ENCODE peak calls at places on chromosome 1, in five cellular contexts. Z is uterus, A is AG04450, T is stomach, K is mucosa of descending colon. C is an unnamed sample.

GRCh38 chr1:30721311-30722174 is 1.8 kb downstream of the MATN1 start:
- DNase-seq in T (no peak), K (no peak), A (no peak), Z (no peak), C (no peak)

GRCh38 chr1:88079036-88079435 is 605.0 kb upstream of the PKN2 start:
- DNase-seq in A (no peak), K (no peak), Z (no peak), T (no peak), C (no peak)

GRCh38 chr1:112877741-112878140 is 78.3 kb downstream of the SLC16A1 start:
- DNase-seq in K (no peak), Z (no peak), T (no peak), A (no peak), C (no peak)

GRCh38 chr1:2174348-2175054 is 20.1 kb downstream of the FAAP20 start:
- DNase-seq in T (peak; percentile 48), Z (peak; percentile 73), A (no peak), K (peak; percentile 69), C (peak; percentile 5)

GRCh38 chr1:14599173-14599754 is 779 bp downstream of the KAZN start:
- DNase-seq in T (no peak), A (no peak), K (no peak), Z (no peak), C (no peak)

GRCh38 chr1:230350208-230350921 is 75.8 kb downstream of the PGBD5 start:
- DNase-seq in A (no peak), Z (no peak), T (no peak), K (no peak), C (no peak)

GRCh38 chr1:231465051-231465450 is 43.0 kb upstream of the EGLN1 start:
- DNase-seq in Z (no peak), T (no peak), K (no peak), A (no peak), C (no peak)

GRCh38 chr1:77282187-77282865 is 507 bp downstream of the AK5 start:
- DNase-seq in K (peak; percentile 22), Z (no peak), T (no peak), A (no peak), C (no peak)

GRCh38 chr1:89519779-89520358 is 4.8 kb upstream of the LRRC8B start:
- DNase-seq in Z (no peak), T (no peak), K (no peak), A (no peak), C (no peak)

GRCh38 chr1:223390618-223391017 is 2.6 kb upstream of the CCDC185 start:
- DNase-seq in T (no peak), A (no peak), K (no peak), Z (no peak), C (no peak)

GRCh38 chr1:223394242-223394641 is 1.0 kb downstream of the CCDC185 start:
- DNase-seq in T (no peak), K (no peak), Z (no peak), A (no peak), C (no peak)

GRCh38 chr1:223394706-223395105 is 1.5 kb downstream of the CCDC185 start:
- DNase-seq in A (no peak), K (no peak), T (no peak), Z (no peak), C (no peak)

GRCh38 chr1:223393275-223394214 is at the start of gene CCDC185:
- DNase-seq in A (no peak), K (peak; percentile 30), Z (no peak), T (peak; percentile 40), C (no peak)
- H3K4me3 ChIP-seq in A (peak within 1 kb of the TSS; percentile 42), K (no peak within 1 kb of the TSS), Z (no peak within 1 kb of the TSS), T (peak within 1 kb of the TSS; percentile 45), C (no peak within 1 kb of the TSS)

DNA sequence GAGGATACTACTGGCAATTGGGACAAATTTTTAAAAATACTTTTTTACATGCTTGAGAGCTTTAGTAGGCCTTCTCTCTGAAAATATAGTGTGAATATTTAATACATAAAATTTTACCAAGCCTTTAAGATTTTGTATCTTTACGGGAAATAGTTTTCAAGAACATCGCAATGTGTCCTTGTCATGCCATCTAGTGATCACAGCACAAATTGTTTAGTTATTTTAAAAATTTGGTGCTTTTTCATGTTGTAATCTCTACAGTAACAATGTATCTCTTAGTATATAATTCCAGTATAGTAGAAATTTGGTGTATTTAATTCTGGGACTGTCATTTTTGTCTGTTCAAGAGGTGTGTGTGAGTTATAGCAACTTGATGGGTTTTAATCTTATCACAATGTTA is 6.7 kb downstream of the CDC7 start:
- DNase-seq in T (no peak), A (no peak), Z (no peak), K (no peak), C (no peak)
- TF ChIP-seq CTCF in T (no peak), A (no peak), Z (no peak), K (no peak), C (no peak)

GRCh38 chr1:39637301-39637700 is 2.1 kb downstream of the HEYL start:
- DNase-seq in Z (no peak), K (no peak), T (no peak), A (no peak), C (no peak)

GRCh38 chr1:39632491-39633417 is 6.7 kb downstream of the HEYL start:
- DNase-seq in T (peak; percentile 67), K (peak; percentile 44), A (no peak), Z (peak; percentile 85), C (no peak)

GRCh38 chr1:39635205-39635870 is 4.1 kb downstream of the HEYL start:
- DNase-seq in Z (peak; percentile 50), K (no peak), A (no peak), T (no peak), C (no peak)

GRCh38 chr1:39633422-39633821 is 6.0 kb downstream of the HEYL start:
- DNase-seq in A (no peak), Z (no peak), K (no peak), T (no peak), C (no peak)

GRCh38 chr1:39635871-39636210 is 3.6 kb downstream of the HEYL start:
- DNase-seq in K (no peak), T (no peak), Z (no peak), A (no peak), C (no peak)
- H3K4me3 ChIP-seq in K (no peak overlapping the region), T (no peak overlapping the region), Z (no peak overlapping the region), A (no peak overlapping the region), C (no peak overlapping the region)

DNA sequence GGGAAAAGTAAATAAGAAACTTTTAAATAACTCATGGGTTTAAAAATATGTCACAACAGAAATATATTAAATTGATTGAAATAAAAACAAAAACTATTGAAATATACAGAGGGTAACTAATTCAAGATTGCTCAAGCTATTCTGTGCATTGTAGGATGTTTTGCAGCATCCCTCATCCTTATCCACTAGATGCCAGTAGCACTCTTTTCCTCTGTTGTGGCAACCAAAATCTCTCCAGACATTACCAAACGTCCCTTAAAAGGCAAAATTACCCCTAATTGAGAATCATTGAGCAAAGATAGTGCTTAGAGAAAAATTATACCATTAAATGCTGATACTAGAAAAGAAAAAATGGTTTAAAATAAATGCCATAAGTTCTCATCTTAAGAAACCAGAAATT is 682.6 kb downstream of the RWDD3 start:
- DNase-seq in T (no peak), Z (no peak), A (no peak), K (no peak), C (no peak)
- TF ChIP-seq CTCF in T (no peak), Z (peak; percentile 21), A (peak; percentile 57), K (no peak), C (peak; percentile 18)

GRCh38 chr1:181482521-181483083 is 715 bp upstream of the CACNA1E start:
- DNase-seq in Z (no peak), A (no peak), K (peak; percentile 65), T (peak; percentile 41), C (no peak)

GRCh38 chr1:181482001-181482430 is 1.3 kb upstream of the CACNA1E start:
- DNase-seq in T (no peak), Z (no peak), K (no peak), A (no peak), C (no peak)

GRCh38 chr1:181483561-181484291 is 409 bp downstream of the CACNA1E start:
- DNase-seq in T (no peak), Z (no peak), K (no peak), A (no peak), C (no peak)

GRCh38 chr1:181485276-181486097 is 2.2 kb downstream of the CACNA1E start:
- DNase-seq in K (peak; percentile 29), A (no peak), T (no peak), Z (no peak), C (no peak)

GRCh38 chr1:181483084-181483559 is at the start of gene CACNA1E:
- DNase-seq in T (no peak), A (no peak), K (no peak), Z (no peak), C (no peak)
- H3K4me3 ChIP-seq in T (peak within 1 kb of the TSS; percentile 24), A (no peak within 1 kb of the TSS), K (no peak within 1 kb of the TSS), Z (no peak within 1 kb of the TSS), C (no peak within 1 kb of the TSS)

DNA sequence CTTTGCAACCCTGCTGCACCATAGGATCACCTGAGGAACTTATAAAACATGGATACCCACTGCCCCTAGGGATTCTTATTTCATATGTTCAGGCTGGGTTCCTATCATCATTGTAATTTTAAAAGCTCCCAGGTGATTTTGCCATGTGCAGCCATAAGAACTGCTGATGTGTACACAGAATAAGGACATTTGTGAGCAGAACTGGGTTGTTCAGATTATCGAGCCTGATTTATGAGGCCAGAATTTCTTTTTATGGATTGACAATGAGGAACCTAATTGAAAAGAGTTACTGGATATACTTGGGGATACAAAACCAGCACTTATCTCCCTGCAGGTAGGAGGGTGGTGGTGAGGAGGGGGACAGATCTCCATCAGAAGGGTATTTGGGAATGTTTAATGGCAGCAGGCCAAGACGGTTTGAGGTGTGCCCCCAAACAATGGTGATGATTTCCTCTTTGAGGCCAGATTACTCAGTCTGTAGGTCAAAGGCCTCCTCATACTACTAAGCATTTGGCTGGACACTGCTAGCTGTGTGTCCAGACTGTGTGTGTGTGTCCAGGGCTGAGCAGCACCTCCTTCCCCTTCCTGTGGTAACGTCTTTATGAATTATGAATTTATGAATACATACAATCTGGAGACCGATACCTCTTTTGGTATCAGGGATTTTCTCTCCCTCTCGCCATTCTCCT is 18.9 kb downstream of the NOS1AP start:
- DNase-seq in K (no peak), Z (no peak), T (no peak), A (no peak), C (no peak)
- TF ChIP-seq CTCF in K (no peak), Z (no peak), T (no peak), A (no peak), C (no peak)

GRCh38 chr1:60973668-60974067 is 108.7 kb upstream of the NFIA start:
- DNase-seq in T (no peak), Z (no peak), A (no peak), K (no peak), C (no peak)

GRCh38 chr1:60974524-60974923 is 107.8 kb upstream of the NFIA start:
- DNase-seq in Z (no peak), T (no peak), A (no peak), K (no peak), C (no peak)

GRCh38 chr1:60971330-60971729 is 111.0 kb upstream of the NFIA start:
- DNase-seq in K (no peak), Z (no peak), A (no peak), T (no peak), C (no peak)

GRCh38 chr1:60972841-60973364 is 109.5 kb upstream of the NFIA start:
- DNase-seq in A (peak; percentile 32), K (no peak), T (no peak), Z (no peak), C (peak; percentile 52)

GRCh38 chr1:60970081-60970509 is 112.3 kb upstream of the NFIA start:
- DNase-seq in A (no peak), T (no peak), K (no peak), Z (no peak), C (no peak)
- H3K4me3 ChIP-seq in A (no peak overlapping the region), T (no peak overlapping the region), K (no peak overlapping the region), Z (no peak overlapping the region), C (no peak overlapping the region)

GRCh38 chr1:227317541-227318002 is 720 bp downstream of the CDC42BPA start:
- DNase-seq in K (no peak), A (no peak), Z (peak; percentile 39), T (no peak), C (no peak)
- TF ChIP-seq CTCF in K (no peak), A (peak; percentile 35), Z (peak; percentile 14), T (no peak), C (peak; percentile 35)